ENCODE peak calls at places on chromosomes 1 and 21, in five cellular contexts. One of them, this sample, is unnamed.
A peak's percentile ranks its signal among the peaks of the same experiment; 100 is the strongest.

GRCh38 chr1:117697220-117697781 is 91.5 kb downstream of the TENT5C start:
- DNase-seq in neuronal stem cell: no peak
- DNase-seq in CD4-positive, alpha-beta memory T cell: no peak
- DNase-seq in naive thymus-derived CD4-positive, alpha-beta T cell: no peak
- DNase-seq in GM23248: peak; percentile 65
- DNase-seq in this sample: no peak

GRCh38 chr1:164240081-164240480 is 318.9 kb upstream of the PBX1 start:
- DNase-seq in naive thymus-derived CD4-positive, alpha-beta T cell: no peak
- DNase-seq in CD4-positive, alpha-beta memory T cell: no peak
- DNase-seq in neuronal stem cell: no peak
- DNase-seq in GM23248: no peak
- DNase-seq in this sample: peak; percentile 30

GRCh38 chr1:186374313-186375151 is 521 bp downstream of the TPR start:
- DNase-seq in GM23248: peak; percentile 63
- DNase-seq in CD4-positive, alpha-beta memory T cell: peak; percentile 70
- DNase-seq in naive thymus-derived CD4-positive, alpha-beta T cell: no peak
- DNase-seq in neuronal stem cell: peak; percentile 11
- DNase-seq in this sample: peak; percentile 8

GRCh38 chr1:236173174-236173767 is 30.9 kb downstream of the GPR137B start:
- DNase-seq in naive thymus-derived CD4-positive, alpha-beta T cell: no peak
- DNase-seq in GM23248: no peak
- DNase-seq in CD4-positive, alpha-beta memory T cell: no peak
- DNase-seq in neuronal stem cell: no peak
- DNase-seq in this sample: peak; percentile 53

GRCh38 chr1:67479146-67479891 is 49.1 kb upstream of the SERBP1 start:
- DNase-seq in CD4-positive, alpha-beta memory T cell: no peak
- DNase-seq in GM23248: peak; percentile 36
- DNase-seq in neuronal stem cell: no peak
- DNase-seq in naive thymus-derived CD4-positive, alpha-beta T cell: no peak
- DNase-seq in this sample: no peak

GRCh38 chr1:33220701-33221384 is 35.4 kb upstream of the ZNF362 start:
- DNase-seq in GM23248: peak; percentile 26
- DNase-seq in neuronal stem cell: no peak
- DNase-seq in CD4-positive, alpha-beta memory T cell: no peak
- DNase-seq in naive thymus-derived CD4-positive, alpha-beta T cell: no peak
- DNase-seq in this sample: peak; percentile 48

GRCh38 chr1:40185951-40186864 is 25.0 kb downstream of the RLF start:
- DNase-seq in GM23248: peak; percentile 82
- DNase-seq in CD4-positive, alpha-beta memory T cell: peak; percentile 39
- DNase-seq in naive thymus-derived CD4-positive, alpha-beta T cell: no peak
- DNase-seq in neuronal stem cell: no peak
- DNase-seq in this sample: no peak

GRCh38 chr1:229844675-229845074 is 218.6 kb downstream of the URB2 start:
- DNase-seq in naive thymus-derived CD4-positive, alpha-beta T cell: no peak
- DNase-seq in GM23248: no peak
- DNase-seq in neuronal stem cell: no peak
- DNase-seq in CD4-positive, alpha-beta memory T cell: no peak
- DNase-seq in this sample: no peak

GRCh38 chr1:41626616-41627375 is 142.3 kb upstream of the EDN2 start:
- DNase-seq in naive thymus-derived CD4-positive, alpha-beta T cell: no peak
- DNase-seq in GM23248: peak; percentile 77
- DNase-seq in neuronal stem cell: no peak
- DNase-seq in CD4-positive, alpha-beta memory T cell: no peak
- DNase-seq in this sample: no peak

GRCh38 chr1:218473527-218473926 is 128.4 kb downstream of the TGFB2 start:
- DNase-seq in neuronal stem cell: no peak
- DNase-seq in GM23248: no peak
- DNase-seq in naive thymus-derived CD4-positive, alpha-beta T cell: no peak
- DNase-seq in CD4-positive, alpha-beta memory T cell: no peak
- DNase-seq in this sample: no peak

GRCh38 chr1:119738100-119738720 is 26.5 kb downstream of the PHGDH start:
- DNase-seq in neuronal stem cell: no peak
- DNase-seq in CD4-positive, alpha-beta memory T cell: no peak
- DNase-seq in naive thymus-derived CD4-positive, alpha-beta T cell: no peak
- DNase-seq in GM23248: no peak
- DNase-seq in this sample: no peak

GRCh38 chr1:224106568-224107281 is 7.2 kb upstream of the FBXO28 start:
- DNase-seq in CD4-positive, alpha-beta memory T cell: no peak
- DNase-seq in naive thymus-derived CD4-positive, alpha-beta T cell: peak; percentile 12
- DNase-seq in neuronal stem cell: no peak
- DNase-seq in GM23248: peak; percentile 77
- DNase-seq in this sample: peak; percentile 65

GRCh38 chr1:228336308-228337030 is 70.2 kb downstream of the TRIM11 start:
- DNase-seq in CD4-positive, alpha-beta memory T cell: no peak
- DNase-seq in neuronal stem cell: no peak
- DNase-seq in GM23248: peak; percentile 21
- DNase-seq in naive thymus-derived CD4-positive, alpha-beta T cell: no peak
- DNase-seq in this sample: no peak

GRCh38 chr21:31557956-31558838 is 101.3 kb upstream of the SOD1 start:
- DNase-seq in GM23248: peak; percentile 9
- DNase-seq in naive thymus-derived CD4-positive, alpha-beta T cell: peak; percentile 32
- DNase-seq in neuronal stem cell: peak; percentile 55
- DNase-seq in CD4-positive, alpha-beta memory T cell: peak; percentile 64
- DNase-seq in this sample: peak; percentile 79

GRCh38 chr21:44443291-44443890 is 11.9 kb upstream of the LRRC3 start:
- DNase-seq in GM23248: no peak
- DNase-seq in naive thymus-derived CD4-positive, alpha-beta T cell: no peak
- DNase-seq in CD4-positive, alpha-beta memory T cell: no peak
- DNase-seq in neuronal stem cell: no peak
- DNase-seq in this sample: no peak

GRCh38 chr1:225881081-225882007 is 836 bp downstream of the TMEM63A start:
- DNase-seq in naive thymus-derived CD4-positive, alpha-beta T cell: peak; percentile 50
- DNase-seq in neuronal stem cell: no peak
- DNase-seq in CD4-positive, alpha-beta memory T cell: peak; percentile 72
- DNase-seq in GM23248: peak; percentile 65
- DNase-seq in this sample: peak; percentile 77

GRCh38 chr1:208170252-208170651 is 73.9 kb downstream of the PLXNA2 start:
- DNase-seq in GM23248: no peak
- DNase-seq in CD4-positive, alpha-beta memory T cell: no peak
- DNase-seq in neuronal stem cell: no peak
- DNase-seq in naive thymus-derived CD4-positive, alpha-beta T cell: no peak
- DNase-seq in this sample: peak; percentile 52

GRCh38 chr1:156489166-156489934 is 11.2 kb downstream of the MEF2D start:
- DNase-seq in GM23248: peak; percentile 51
- DNase-seq in neuronal stem cell: no peak
- DNase-seq in naive thymus-derived CD4-positive, alpha-beta T cell: peak; percentile 41
- DNase-seq in CD4-positive, alpha-beta memory T cell: peak; percentile 77
- DNase-seq in this sample: peak; percentile 85

GRCh38 chr1:24822887-24823286 is 77.6 kb downstream of the CLIC4 start:
- DNase-seq in naive thymus-derived CD4-positive, alpha-beta T cell: no peak
- DNase-seq in neuronal stem cell: no peak
- DNase-seq in GM23248: no peak
- DNase-seq in CD4-positive, alpha-beta memory T cell: no peak
- DNase-seq in this sample: no peak

GRCh38 chr1:42824481-42825057 is 7.4 kb upstream of the SVBP start:
- DNase-seq in GM23248: no peak
- DNase-seq in neuronal stem cell: no peak
- DNase-seq in CD4-positive, alpha-beta memory T cell: no peak
- DNase-seq in naive thymus-derived CD4-positive, alpha-beta T cell: no peak
- DNase-seq in this sample: no peak

GRCh38 chr1:7474786-7475502 is 296.2 kb upstream of the VAMP3 start:
- DNase-seq in GM23248: no peak
- DNase-seq in neuronal stem cell: no peak
- DNase-seq in CD4-positive, alpha-beta memory T cell: no peak
- DNase-seq in naive thymus-derived CD4-positive, alpha-beta T cell: no peak
- DNase-seq in this sample: peak; percentile 89

GRCh38 chr1:117627562-117628165 is 21.8 kb downstream of the TENT5C start:
- DNase-seq in CD4-positive, alpha-beta memory T cell: no peak
- DNase-seq in GM23248: no peak
- DNase-seq in naive thymus-derived CD4-positive, alpha-beta T cell: no peak
- DNase-seq in neuronal stem cell: no peak
- DNase-seq in this sample: no peak

GRCh38 chr1:111735858-111736544 is 3.2 kb downstream of the INKA2 start:
- DNase-seq in CD4-positive, alpha-beta memory T cell: no peak
- DNase-seq in naive thymus-derived CD4-positive, alpha-beta T cell: no peak
- DNase-seq in GM23248: no peak
- DNase-seq in neuronal stem cell: no peak
- DNase-seq in this sample: peak; percentile 70

GRCh38 chr1:58442114-58442513 is 104.4 kb downstream of the OMA1 start:
- DNase-seq in CD4-positive, alpha-beta memory T cell: no peak
- DNase-seq in GM23248: peak; percentile 42
- DNase-seq in neuronal stem cell: no peak
- DNase-seq in naive thymus-derived CD4-positive, alpha-beta T cell: no peak
- DNase-seq in this sample: no peak

GRCh38 chr21:31182231-31183129 is 144.2 kb upstream of the KRTAP19-8 start:
- DNase-seq in CD4-positive, alpha-beta memory T cell: peak; percentile 81
- DNase-seq in naive thymus-derived CD4-positive, alpha-beta T cell: peak; percentile 81
- DNase-seq in GM23248: no peak
- DNase-seq in neuronal stem cell: no peak
- DNase-seq in this sample: no peak

GRCh38 chr1:246213947-246214346 is 293.1 kb downstream of the SMYD3 start:
- DNase-seq in GM23248: no peak
- DNase-seq in CD4-positive, alpha-beta memory T cell: no peak
- DNase-seq in naive thymus-derived CD4-positive, alpha-beta T cell: no peak
- DNase-seq in neuronal stem cell: no peak
- DNase-seq in this sample: no peak

GRCh38 chr1:17826165-17826488 is 71.0 kb downstream of the ACTL8 start:
- DNase-seq in GM23248: peak; percentile 66
- DNase-seq in neuronal stem cell: peak; percentile 49
- DNase-seq in naive thymus-derived CD4-positive, alpha-beta T cell: no peak
- DNase-seq in CD4-positive, alpha-beta memory T cell: no peak
- DNase-seq in this sample: peak; percentile 89

GRCh38 chr1:184672013-184672726 is 82.5 kb downstream of the EDEM3 start:
- DNase-seq in GM23248: peak; percentile 6
- DNase-seq in CD4-positive, alpha-beta memory T cell: no peak
- DNase-seq in naive thymus-derived CD4-positive, alpha-beta T cell: no peak
- DNase-seq in neuronal stem cell: no peak
- DNase-seq in this sample: no peak

GRCh38 chr1:246587606-246588005 is 21.4 kb downstream of the CNST start:
- DNase-seq in CD4-positive, alpha-beta memory T cell: no peak
- DNase-seq in GM23248: peak; percentile 81
- DNase-seq in naive thymus-derived CD4-positive, alpha-beta T cell: no peak
- DNase-seq in neuronal stem cell: no peak
- DNase-seq in this sample: no peak

GRCh38 chr1:59979551-59980070 is 53.0 kb upstream of the CYP2J2 start:
- DNase-seq in GM23248: no peak
- DNase-seq in CD4-positive, alpha-beta memory T cell: no peak
- DNase-seq in neuronal stem cell: no peak
- DNase-seq in naive thymus-derived CD4-positive, alpha-beta T cell: no peak
- DNase-seq in this sample: no peak

GRCh38 chr1:53442297-53442696 is 16.9 kb upstream of the DMRTB1 start:
- DNase-seq in CD4-positive, alpha-beta memory T cell: no peak
- DNase-seq in neuronal stem cell: no peak
- DNase-seq in naive thymus-derived CD4-positive, alpha-beta T cell: no peak
- DNase-seq in GM23248: peak; percentile 85
- DNase-seq in this sample: no peak

GRCh38 chr1:21368514-21369289 is 71.2 kb upstream of the NBPF3 start:
- DNase-seq in CD4-positive, alpha-beta memory T cell: no peak
- DNase-seq in naive thymus-derived CD4-positive, alpha-beta T cell: peak; percentile 60
- DNase-seq in GM23248: peak; percentile 90
- DNase-seq in neuronal stem cell: peak; percentile 78
- DNase-seq in this sample: peak; percentile 89

GRCh38 chr21:40146201-40146890 is 279.1 kb downstream of the PCP4 start:
- DNase-seq in naive thymus-derived CD4-positive, alpha-beta T cell: no peak
- DNase-seq in CD4-positive, alpha-beta memory T cell: no peak
- DNase-seq in GM23248: no peak
- DNase-seq in neuronal stem cell: no peak
- DNase-seq in this sample: no peak

DNA sequence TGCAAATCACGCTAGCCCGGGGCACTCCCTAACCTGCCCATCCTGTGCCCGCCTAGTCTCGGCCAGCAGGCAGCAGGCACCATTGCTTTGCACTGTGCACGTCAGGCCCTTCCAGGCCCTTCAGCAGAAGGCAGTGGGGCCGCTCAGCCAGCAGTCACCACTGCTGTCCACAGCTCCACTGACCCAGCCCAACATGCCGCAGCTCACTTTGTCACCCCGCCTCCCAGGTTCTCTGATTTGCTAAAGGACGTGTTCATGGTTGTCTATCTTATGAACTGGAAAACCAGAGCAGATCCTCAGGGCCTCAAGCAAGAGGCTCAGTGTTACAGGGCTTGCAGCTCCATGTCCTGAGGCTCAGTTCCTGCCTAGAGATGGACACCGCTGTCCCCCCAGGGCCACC is 14.2 kb upstream of the SPOCD1 start:
- DNase-seq in neuronal stem cell: no peak
- DNase-seq in naive thymus-derived CD4-positive, alpha-beta T cell: no peak
- DNase-seq in CD4-positive, alpha-beta memory T cell: no peak
- DNase-seq in GM23248: no peak
- DNase-seq in this sample: no peak
- H3K4me3 ChIP-seq in neuronal stem cell: no peak overlapping the region
- H3K4me3 ChIP-seq in naive thymus-derived CD4-positive, alpha-beta T cell: no peak overlapping the region
- H3K4me3 ChIP-seq in CD4-positive, alpha-beta memory T cell: no peak overlapping the region
- H3K4me3 ChIP-seq in GM23248: no peak overlapping the region
- H3K4me3 ChIP-seq in this sample: no peak overlapping the region

GRCh38 chr1:931380-932177 is 7.9 kb downstream of the SAMD11 start:
- DNase-seq in CD4-positive, alpha-beta memory T cell: no peak
- DNase-seq in neuronal stem cell: no peak
- DNase-seq in naive thymus-derived CD4-positive, alpha-beta T cell: no peak
- DNase-seq in GM23248: no peak
- DNase-seq in this sample: no peak
- H3K27me3 ChIP-seq in CD4-positive, alpha-beta memory T cell: peaks cover 1% of the 10 kb centered on the region
- H3K27me3 ChIP-seq in neuronal stem cell: peaks cover 32% of the 10 kb centered on the region
- H3K27me3 ChIP-seq in naive thymus-derived CD4-positive, alpha-beta T cell: no peaks in the 10 kb centered on the region
- H3K27me3 ChIP-seq in GM23248: no peaks in the 10 kb centered on the region
- H3K27me3 ChIP-seq in this sample: peaks cover 73% of the 10 kb centered on the region

DNA sequence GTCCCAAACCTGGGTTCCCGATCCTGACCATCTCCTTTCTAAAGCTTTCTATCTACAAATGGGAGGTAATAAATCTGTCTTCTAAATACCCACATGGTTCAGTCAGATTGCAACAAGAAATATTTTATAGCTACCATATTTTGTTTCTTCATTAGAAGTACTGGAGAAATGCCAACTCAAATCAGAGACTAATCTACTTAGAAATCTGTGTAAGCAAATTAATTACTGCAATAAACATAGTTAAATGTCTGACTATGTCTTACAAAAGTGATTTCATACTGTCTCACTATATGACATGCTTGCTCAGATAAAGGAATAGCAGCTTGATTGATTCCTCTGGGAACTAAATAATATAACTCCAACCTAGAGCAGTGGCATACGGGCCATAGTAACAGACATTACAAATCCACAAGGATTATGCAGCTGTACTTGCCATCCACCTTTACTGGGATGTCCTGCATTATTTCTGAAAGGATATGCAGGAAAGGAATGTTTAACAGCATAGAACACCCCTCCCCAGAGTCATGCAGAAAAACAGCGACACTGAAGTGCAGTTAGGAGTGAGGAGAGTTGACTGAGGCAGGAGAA is 80.3 kb downstream of the PCNX2 start:
- DNase-seq in GM23248: no peak
- DNase-seq in naive thymus-derived CD4-positive, alpha-beta T cell: no peak
- DNase-seq in neuronal stem cell: no peak
- DNase-seq in CD4-positive, alpha-beta memory T cell: no peak
- DNase-seq in this sample: no peak
- H3K4me3 ChIP-seq in GM23248: no peak overlapping the region
- H3K4me3 ChIP-seq in naive thymus-derived CD4-positive, alpha-beta T cell: no peak overlapping the region
- H3K4me3 ChIP-seq in neuronal stem cell: no peak overlapping the region
- H3K4me3 ChIP-seq in CD4-positive, alpha-beta memory T cell: no peak overlapping the region
- H3K4me3 ChIP-seq in this sample: no peak overlapping the region

DNA sequence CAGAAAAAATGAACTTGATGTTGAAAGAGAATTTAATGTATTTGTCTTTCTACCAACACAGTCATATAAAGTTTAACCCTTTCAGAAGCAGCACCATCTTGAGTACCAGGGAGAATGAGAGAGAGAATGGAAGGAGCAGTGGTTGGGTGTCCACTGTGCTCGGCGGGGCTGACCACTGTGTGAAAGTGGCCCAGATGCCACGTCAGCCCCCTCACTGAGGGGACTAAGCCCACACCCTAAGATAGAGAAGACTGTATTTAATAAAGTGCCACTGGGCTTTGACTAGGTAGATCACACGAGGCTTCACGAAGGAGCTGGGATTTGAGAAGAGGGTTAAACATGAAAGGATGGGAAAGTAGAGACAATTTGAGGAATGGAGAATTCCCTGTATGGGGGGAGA is 31.2 kb downstream of the BATF3 start:
- DNase-seq in naive thymus-derived CD4-positive, alpha-beta T cell: no peak
- DNase-seq in CD4-positive, alpha-beta memory T cell: no peak
- DNase-seq in GM23248: no peak
- DNase-seq in neuronal stem cell: no peak
- DNase-seq in this sample: no peak
- H3K27me3 ChIP-seq in naive thymus-derived CD4-positive, alpha-beta T cell: no peaks in the 10 kb centered on the region
- H3K27me3 ChIP-seq in CD4-positive, alpha-beta memory T cell: peaks cover 2% of the 10 kb centered on the region
- H3K27me3 ChIP-seq in GM23248: no peaks in the 10 kb centered on the region
- H3K27me3 ChIP-seq in neuronal stem cell: no peaks in the 10 kb centered on the region
- H3K27me3 ChIP-seq in this sample: peaks cover 8% of the 10 kb centered on the region

This sample was measured in H7.